ENCODE peak calls at places on chromosomes 1 and 21, in seven cellular contexts. Z, G, L, K, F, Q and T are unnamed samples.

GRCh38 chr1:42730988-42731387 is 9.0 kb downstream of the CLDN19 start:
- DNase-seq in Z (no peak), G (peak; percentile 63), L (no peak), K (peak; percentile 47), F (no peak), Q (no peak), T (no peak)

GRCh38 chr1:203199481-203200058 is 13.1 kb upstream of the CHI3L1 start:
- DNase-seq in Z (no peak), G (no peak), L (no peak), K (no peak), F (no peak), Q (no peak), T (no peak)

GRCh38 chr1:227869851-227870305 is 54.4 kb downstream of the PRSS38 start:
- DNase-seq in Z (no peak), G (no peak), L (no peak), K (peak; percentile 69), F (no peak), Q (no peak), T (no peak)

GRCh38 chr21:42401820-42402251 is 1.9 kb upstream of the UBASH3A start:
- DNase-seq in Z (no peak), G (no peak), L (no peak), K (no peak), F (no peak), Q (no peak), T (no peak)

GRCh38 chr1:210272666-210273065 is 40.1 kb downstream of the SERTAD4 start:
- DNase-seq in Z (no peak), G (no peak), L (no peak), K (no peak), F (no peak), Q (no peak), T (no peak)

GRCh38 chr1:2050793-2051682 is 827 bp downstream of the PRKCZ start:
- DNase-seq in Z (no peak), G (no peak), L (no peak), K (no peak), F (no peak), Q (no peak), T (no peak)

GRCh38 chr1:160221089-160221488 is 15.9 kb downstream of the PEA15 start:
- DNase-seq in Z (no peak), G (no peak), L (no peak), K (no peak), F (no peak), Q (no peak), T (no peak)

GRCh38 chr1:27539901-27540861 is 50.2 kb upstream of the WASF2 start:
- DNase-seq in Z (no peak), G (peak; percentile 92), L (no peak), K (no peak), F (no peak), Q (peak; percentile 89), T (no peak)

GRCh38 chr1:56968878-56969495 is 3.2 kb upstream of the C8B start:
- DNase-seq in Z (no peak), G (peak; percentile 87), L (no peak), K (no peak), F (no peak), Q (no peak), T (no peak)

GRCh38 chr1:56967900-56968832 is 2.4 kb upstream of the C8B start:
- DNase-seq in Z (no peak), G (peak; percentile 1), L (no peak), K (no peak), F (peak; percentile 14), Q (peak; percentile 27), T (no peak)

GRCh38 chr1:56966698-56966999 is 834 bp upstream of the C8B start:
- DNase-seq in Z (no peak), G (no peak), L (no peak), K (no peak), F (no peak), Q (no peak), T (no peak)

GRCh38 chr1:56965916-56966697 is at the start of gene C8B:
- DNase-seq in Z (no peak), G (no peak), L (no peak), K (no peak), F (no peak), Q (no peak), T (no peak)

DNA sequence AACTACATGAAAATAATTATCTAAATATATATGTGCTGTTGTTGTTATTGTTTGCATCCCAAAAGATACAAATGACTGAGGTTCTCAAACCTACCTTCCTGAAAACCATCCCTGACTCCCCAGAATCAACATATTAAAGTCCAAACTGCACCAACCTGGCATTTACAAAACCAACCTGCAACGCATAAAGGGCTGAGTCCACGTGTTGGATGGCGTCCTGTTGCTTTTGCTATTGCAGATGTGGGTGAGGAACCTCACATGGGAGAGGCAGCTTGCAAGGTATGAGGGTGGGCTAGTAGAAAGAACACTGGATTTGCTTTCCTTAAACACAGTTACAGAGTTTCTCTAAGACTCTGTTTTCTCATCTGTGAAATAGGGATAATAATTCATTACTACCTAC is 1.5 kb upstream of the C8B start:
- DNase-seq in Z (no peak), G (no peak), L (no peak), K (no peak), F (no peak), Q (no peak), T (no peak)
- H3K4me3 ChIP-seq in Z (no peak overlapping the region), G (no peak overlapping the region), L (no peak overlapping the region), K (no peak overlapping the region), F (no peak overlapping the region), Q (no peak overlapping the region), T (no peak overlapping the region)

DNA sequence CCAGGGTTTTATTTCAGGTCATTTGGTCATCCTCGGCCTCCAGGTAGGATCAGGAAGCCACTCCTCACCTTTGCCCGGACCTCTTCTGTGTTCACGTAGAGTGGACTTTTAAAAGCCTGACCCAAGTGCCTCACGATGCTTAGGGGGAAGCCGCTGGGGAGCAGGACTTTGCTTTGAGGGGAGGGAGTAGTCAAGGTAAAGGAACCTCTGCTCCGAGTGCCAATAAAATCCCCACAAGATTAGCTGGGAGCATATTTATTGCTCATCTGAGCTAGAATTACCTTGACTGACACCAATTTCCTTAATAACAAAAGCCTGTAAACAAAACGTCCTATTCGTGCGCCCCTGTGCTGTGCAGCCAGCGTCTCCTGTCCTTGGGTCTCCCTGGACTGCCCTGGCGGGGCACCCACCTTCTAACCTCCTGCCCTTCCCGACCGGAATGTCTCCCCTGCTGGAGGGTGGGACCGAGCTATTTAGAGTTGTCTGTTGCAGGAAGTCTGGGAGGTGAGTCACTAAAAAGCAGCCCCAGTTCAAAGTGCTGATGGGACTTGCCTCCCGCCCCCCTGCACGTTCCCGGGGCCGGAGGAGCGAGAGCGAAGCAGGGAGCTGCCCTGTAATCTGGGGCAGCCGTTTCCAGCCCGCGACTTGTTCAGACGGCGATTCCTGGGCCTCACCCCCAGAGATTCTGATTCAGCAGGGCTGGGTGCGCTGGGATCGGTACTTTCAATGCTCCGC is 818 bp upstream of the DHRS3 start:
- DNase-seq in Z (no peak), G (peak; percentile 93), L (peak; percentile 67), K (peak; percentile 72), F (peak; percentile 82), Q (peak; percentile 68), T (peak; percentile 70)
- H3K4me3 ChIP-seq in Z (peak overlapping the region; percentile 60), G (peak overlapping the region; percentile 76), L (peak overlapping the region; percentile 96), K (peak overlapping the region; percentile 90), F (peak overlapping the region; percentile 85), Q (peak overlapping the region; percentile 67), T (peak overlapping the region; percentile 94)

DNA sequence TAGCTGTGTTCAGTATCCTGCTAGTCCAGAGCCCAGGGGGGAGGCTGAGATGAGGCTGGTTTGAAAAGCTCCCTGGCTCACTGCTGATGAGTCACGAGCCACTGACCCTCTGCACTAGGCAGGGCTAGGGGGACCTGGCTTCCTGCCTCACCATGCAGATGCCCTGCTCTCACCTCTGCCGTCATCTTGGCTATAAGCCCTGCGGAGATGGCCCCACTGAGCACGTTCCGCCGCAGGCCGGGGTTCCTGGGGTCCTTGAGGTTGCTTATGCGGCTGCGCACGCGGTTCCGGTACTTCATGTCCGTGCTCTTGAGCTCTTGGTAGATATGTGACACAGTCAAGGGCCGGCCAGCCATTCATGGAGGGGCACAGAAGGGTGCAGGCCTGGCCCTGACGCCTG is 24.1 kb upstream of the ZNF436 start:
- DNase-seq in Z (no peak), G (no peak), L (no peak), K (no peak), F (peak; percentile 74), Q (peak; percentile 93), T (peak; percentile 72)
- H3K4me3 ChIP-seq in Z (no peak overlapping the region), G (no peak overlapping the region), L (no peak overlapping the region), K (no peak overlapping the region), F (no peak overlapping the region), Q (no peak overlapping the region), T (peak overlapping the region; percentile 17)

GRCh38 chr1:21290546-21290944 is 282 bp upstream of the ECE1 start:
- DNase-seq in Z (no peak), G (no peak), L (no peak), K (peak; percentile 59), F (no peak), Q (no peak), T (no peak)
- H3K4me3 ChIP-seq in Z (peak overlapping the region; percentile 59), G (peak overlapping the region; percentile 81), L (peak overlapping the region; percentile 80), K (peak overlapping the region; percentile 56), F (peak overlapping the region; percentile 69), Q (peak overlapping the region; percentile 72), T (peak overlapping the region; percentile 79)